ENCODE peak calls at places on chromosome 5, in six cellular contexts. L is H9, R is neuronal stem cell, I is H1, J is IMR-90, M is trophoblast cell. G is an unnamed sample.

GRCh38 chr5:112738180-112738560 is 485 bp downstream of the APC start:
- DNase-seq in L (no peak), R (peak; percentile 18), I (no peak), J (no peak), M (no peak), G (peak; percentile 46)

GRCh38 chr5:59487838-59488729 is 405.4 kb downstream of the PDE4D start:
- DNase-seq in L (no peak), R (no peak), I (no peak), J (no peak), M (peak; percentile 26), G (peak; percentile 21)

GRCh38 chr5:179180921-179181645 is 120.9 kb downstream of the ZNF354C start:
- DNase-seq in L (no peak), R (no peak), I (no peak), J (no peak), M (no peak), G (no peak)

GRCh38 chr5:89473196-89473595 is 590.2 kb upstream of the MEF2C start:
- DNase-seq in L (no peak), R (no peak), I (no peak), J (no peak), M (no peak), G (peak; percentile 11)

GRCh38 chr5:96726802-96727201 is 64.6 kb downstream of the CAST start:
- DNase-seq in L (no peak), R (no peak), I (no peak), J (no peak), M (no peak), G (no peak)

GRCh38 chr5:127911619-127912018 is 171.9 kb upstream of the SLC12A2 start:
- DNase-seq in L (no peak), R (no peak), I (no peak), J (no peak), M (peak; percentile 81), G (no peak)

GRCh38 chr5:10009802-10010201 is 239.9 kb downstream of the ATPSCKMT start:
- DNase-seq in L (no peak), R (no peak), I (no peak), J (peak; percentile 14), M (no peak), G (no peak)

GRCh38 chr5:110063640-110064592 is 374.2 kb downstream of the MAN2A1 start:
- DNase-seq in L (no peak), R (no peak), I (no peak), J (no peak), M (peak; percentile 76), G (peak; percentile 54)

GRCh38 chr5:98428806-98429205 is 344.7 kb upstream of the RGMB start:
- DNase-seq in L (no peak), R (no peak), I (no peak), J (peak; percentile 54), M (no peak), G (peak; percentile 77)

GRCh38 chr5:9765421-9765820 is 135.3 kb upstream of the TAS2R1 start:
- DNase-seq in L (no peak), R (no peak), I (no peak), J (peak; percentile 93), M (no peak), G (peak; percentile 33)

GRCh38 chr5:9105851-9106250 is 440.0 kb downstream of the SEMA5A start:
- DNase-seq in L (no peak), R (no peak), I (no peak), J (peak; percentile 55), M (peak; percentile 82), G (peak; percentile 45)

GRCh38 chr5:142175039-142175438 is 66.5 kb downstream of the NDFIP1 start:
- DNase-seq in L (no peak), R (no peak), I (no peak), J (no peak), M (no peak), G (no peak)

GRCh38 chr5:116733995-116734716 is 159.5 kb upstream of the SEMA6A start:
- DNase-seq in L (no peak), R (no peak), I (no peak), J (no peak), M (no peak), G (no peak)

GRCh38 chr5:95555553-95555952 is 652 bp downstream of the ARSK start:
- DNase-seq in L (no peak), R (peak; percentile 1), I (no peak), J (peak; percentile 6), M (no peak), G (no peak)

GRCh38 chr5:17398866-17399835 is 98.9 kb upstream of the TAF11L2 start:
- DNase-seq in L (no peak), R (no peak), I (no peak), J (no peak), M (no peak), G (no peak)

GRCh38 chr5:17398439-17398838 is 99.6 kb upstream of the TAF11L2 start:
- DNase-seq in L (no peak), R (no peak), I (no peak), J (peak; percentile 97), M (peak; percentile 74), G (peak; percentile 80)

GRCh38 chr5:17400724-17401508 is 97.1 kb upstream of the TAF11L2 start:
- DNase-seq in L (peak; percentile 52), R (no peak), I (no peak), J (no peak), M (no peak), G (no peak)

GRCh38 chr5:17401509-17402290 is 96.3 kb upstream of the TAF11L2 start:
- DNase-seq in L (no peak), R (no peak), I (peak; percentile 71), J (no peak), M (peak; percentile 67), G (no peak)

DNA sequence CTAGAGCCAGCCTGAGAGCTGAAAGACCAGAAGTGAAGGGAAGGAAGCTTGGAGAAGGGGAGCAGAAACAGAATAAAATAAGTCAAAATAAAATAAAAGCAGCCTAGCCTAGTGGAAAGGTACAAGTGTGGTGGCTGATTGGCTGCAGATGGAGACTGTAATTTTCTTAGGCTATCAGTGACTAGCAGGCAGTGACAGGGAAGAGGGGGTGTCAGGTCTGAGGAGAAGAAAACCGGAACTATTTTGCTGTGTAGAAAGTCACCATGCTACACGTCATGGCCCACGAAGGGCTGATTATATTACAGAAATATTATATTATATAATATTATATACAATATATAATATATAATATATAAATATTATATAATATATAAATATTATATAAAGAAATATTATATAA is 98.1 kb upstream of the TAF11L2 start:
- DNase-seq in L (no peak), R (no peak), I (no peak), J (no peak), M (no peak), G (no peak)
- H3K14ac ChIP-seq in L (no peak overlapping the region), R (no peak overlapping the region), I (no peak overlapping the region), J (peak overlapping the region; percentile 13), M (no peak overlapping the region), G (no peak overlapping the region)

GRCh38 chr5:159103086-159103485 is 3.4 kb upstream of the EBF1 start:
- DNase-seq in L (no peak), R (no peak), I (no peak), J (no peak), M (no peak), G (no peak)
- H3K4me1 ChIP-seq in L (peaks cover 5% of the 10 kb centered on the region), R (peaks cover 11% of the 10 kb centered on the region), I (peaks cover 10% of the 10 kb centered on the region), J (no peaks in the 10 kb centered on the region), M (peaks cover 5% of the 10 kb centered on the region), G (peaks cover 12% of the 10 kb centered on the region)

GRCh38 chr5:103262422-103262871 is 3.9 kb downstream of the MACIR start:
- DNase-seq in L (no peak), R (no peak), I (no peak), J (peak; percentile 32), M (no peak), G (peak; percentile 23)
- H4K91ac ChIP-seq in L (no peak overlapping the region), R (no peak overlapping the region), I (no peak overlapping the region), J (no peak overlapping the region), M (no peak overlapping the region), G (no peak overlapping the region)

GRCh38 chr5:86894006-86894560 is 276.3 kb downstream of the COX7C start:
- DNase-seq in L (no peak), R (no peak), I (no peak), J (peak; percentile 10), M (peak; percentile 58), G (peak; percentile 8)

GRCh38 chr5:86885011-86885410 is 267.3 kb downstream of the COX7C start:
- DNase-seq in L (no peak), R (no peak), I (no peak), J (no peak), M (peak; percentile 90), G (no peak)

GRCh38 chr5:86884608-86885007 is 266.9 kb downstream of the COX7C start:
- DNase-seq in L (no peak), R (no peak), I (no peak), J (no peak), M (no peak), G (no peak)

GRCh38 chr5:86885489-86886225 is 267.9 kb downstream of the COX7C start:
- DNase-seq in L (no peak), R (no peak), I (no peak), J (no peak), M (no peak), G (no peak)

GRCh38 chr5:86890375-86890774 is 272.6 kb downstream of the COX7C start:
- DNase-seq in L (no peak), R (no peak), I (no peak), J (no peak), M (no peak), G (no peak)
- H3K14ac ChIP-seq in L (no peak overlapping the region), R (no peak overlapping the region), I (no peak overlapping the region), J (no peak overlapping the region), M (no peak overlapping the region), G (no peak overlapping the region)

GRCh38 chr5:107565791-107566536 is 104.8 kb downstream of the EFNA5 start:
- DNase-seq in L (no peak), R (peak; percentile 31), I (no peak), J (no peak), M (no peak), G (no peak)
- H3K4me1 ChIP-seq in L (peaks cover 15% of the 10 kb centered on the region), R (peaks cover 39% of the 10 kb centered on the region), I (peaks cover under 1% of the 10 kb centered on the region), J (peaks cover 2% of the 10 kb centered on the region), M (peaks cover 8% of the 10 kb centered on the region), G (peaks cover 8% of the 10 kb centered on the region)

GRCh38 chr5:86865396-86865795 is 247.7 kb downstream of the COX7C start:
- DNase-seq in L (no peak), R (no peak), I (no peak), J (no peak), M (no peak), G (no peak)

GRCh38 chr5:86864022-86864421 is 246.3 kb downstream of the COX7C start:
- DNase-seq in L (no peak), R (no peak), I (no peak), J (no peak), M (no peak), G (no peak)

GRCh38 chr5:86866036-86866435 is 248.3 kb downstream of the COX7C start:
- DNase-seq in L (no peak), R (no peak), I (no peak), J (no peak), M (no peak), G (no peak)

GRCh38 chr5:86869268-86869667 is 251.5 kb downstream of the COX7C start:
- DNase-seq in L (no peak), R (no peak), I (no peak), J (no peak), M (no peak), G (no peak)
- H4K91ac ChIP-seq in L (no peak overlapping the region), R (no peak overlapping the region), I (no peak overlapping the region), J (no peak overlapping the region), M (no peak overlapping the region), G (no peak overlapping the region)